ENCODE peak calls at places on chromosomes 3 and 15, in four cellular contexts. One of them, this sample, is unnamed.

GRCh38 chr15:100596792-100597191 is 5.2 kb downstream of the LINS1 start:
- ATAC-seq in RWPE2: peak
- ATAC-seq in naive thymus-derived CD4-positive, alpha-beta T cell: peak
- ATAC-seq in natural killer cell: peak
- ATAC-seq in this sample: peak

GRCh38 chr15:57184502-57184901 is 191.8 kb upstream of the CGNL1 start:
- ATAC-seq in RWPE2: no peak
- ATAC-seq in naive thymus-derived CD4-positive, alpha-beta T cell: no peak
- ATAC-seq in natural killer cell: no peak
- ATAC-seq in this sample: no peak

GRCh38 chr3:9808345-9809037 is 1.6 kb upstream of the TTLL3 start:
- ATAC-seq in RWPE2: peak
- ATAC-seq in naive thymus-derived CD4-positive, alpha-beta T cell: peak
- ATAC-seq in natural killer cell: peak
- ATAC-seq in this sample: peak

GRCh38 chr3:101888653-101889052 is 39.3 kb downstream of the NFKBIZ start:
- ATAC-seq in RWPE2: no peak
- ATAC-seq in naive thymus-derived CD4-positive, alpha-beta T cell: no peak
- ATAC-seq in natural killer cell: no peak
- ATAC-seq in this sample: no peak

GRCh38 chr3:14138109-14138877 is 13.4 kb downstream of the TMEM43 start:
- ATAC-seq in RWPE2: no peak
- ATAC-seq in naive thymus-derived CD4-positive, alpha-beta T cell: no peak
- ATAC-seq in natural killer cell: no peak
- ATAC-seq in this sample: peak

GRCh38 chr3:28982906-28983305 is 298.0 kb upstream of the RBMS3 start:
- ATAC-seq in RWPE2: no peak
- ATAC-seq in naive thymus-derived CD4-positive, alpha-beta T cell: no peak
- ATAC-seq in natural killer cell: no peak
- ATAC-seq in this sample: no peak

GRCh38 chr3:188417329-188417728 is 263.4 kb downstream of the LPP start:
- ATAC-seq in RWPE2: no peak
- ATAC-seq in naive thymus-derived CD4-positive, alpha-beta T cell: no peak
- ATAC-seq in natural killer cell: peak
- ATAC-seq in this sample: no peak

GRCh38 chr3:194184265-194184751 is 48.4 kb downstream of the HES1 start:
- ATAC-seq in RWPE2: no peak
- ATAC-seq in naive thymus-derived CD4-positive, alpha-beta T cell: no peak
- ATAC-seq in natural killer cell: no peak
- ATAC-seq in this sample: no peak

GRCh38 chr15:55552926-55553325 is 35.2 kb downstream of the PYGO1 start:
- ATAC-seq in RWPE2: no peak
- ATAC-seq in naive thymus-derived CD4-positive, alpha-beta T cell: no peak
- ATAC-seq in natural killer cell: no peak
- ATAC-seq in this sample: no peak

GRCh38 chr15:65630760-65631159 is 9.0 kb downstream of the SLC24A1 start:
- ATAC-seq in RWPE2: no peak
- ATAC-seq in naive thymus-derived CD4-positive, alpha-beta T cell: no peak
- ATAC-seq in natural killer cell: no peak
- ATAC-seq in this sample: peak

GRCh38 chr3:196165850-196166249 is 45.4 kb downstream of the ZDHHC19 start:
- ATAC-seq in RWPE2: no peak
- ATAC-seq in naive thymus-derived CD4-positive, alpha-beta T cell: no peak
- ATAC-seq in natural killer cell: no peak
- ATAC-seq in this sample: no peak

GRCh38 chr3:18127181-18127863 is 297.8 kb downstream of the SATB1 start:
- ATAC-seq in RWPE2: no peak
- ATAC-seq in naive thymus-derived CD4-positive, alpha-beta T cell: peak
- ATAC-seq in natural killer cell: no peak
- ATAC-seq in this sample: peak

GRCh38 chr3:115982121-115982520 is 358.8 kb downstream of the GAP43 start:
- ATAC-seq in RWPE2: no peak
- ATAC-seq in naive thymus-derived CD4-positive, alpha-beta T cell: no peak
- ATAC-seq in natural killer cell: no peak
- ATAC-seq in this sample: no peak

GRCh38 chr15:71448688-71449114 is 333.4 kb downstream of the THSD4 start:
- ATAC-seq in RWPE2: no peak
- ATAC-seq in naive thymus-derived CD4-positive, alpha-beta T cell: no peak
- ATAC-seq in natural killer cell: no peak
- ATAC-seq in this sample: no peak

GRCh38 chr3:12541625-12542024 is 3.7 kb downstream of the MKRN2OS start:
- ATAC-seq in RWPE2: no peak
- ATAC-seq in naive thymus-derived CD4-positive, alpha-beta T cell: no peak
- ATAC-seq in natural killer cell: no peak
- ATAC-seq in this sample: no peak

GRCh38 chr3:58116985-58117384 is 93.8 kb downstream of the DNASE1L3 start:
- ATAC-seq in RWPE2: no peak
- ATAC-seq in naive thymus-derived CD4-positive, alpha-beta T cell: no peak
- ATAC-seq in natural killer cell: no peak
- ATAC-seq in this sample: no peak

GRCh38 chr15:58486062-58486461 is 54.3 kb downstream of the LIPC start:
- ATAC-seq in RWPE2: no peak
- ATAC-seq in naive thymus-derived CD4-positive, alpha-beta T cell: no peak
- ATAC-seq in natural killer cell: no peak
- ATAC-seq in this sample: peak

GRCh38 chr3:32882603-32883025 is 64.8 kb downstream of the TRIM71 start:
- ATAC-seq in RWPE2: no peak
- ATAC-seq in naive thymus-derived CD4-positive, alpha-beta T cell: no peak
- ATAC-seq in natural killer cell: no peak
- ATAC-seq in this sample: peak

GRCh38 chr3:110070539-110070916 is 733.2 kb upstream of the DPPA4 start:
- ATAC-seq in RWPE2: no peak
- ATAC-seq in naive thymus-derived CD4-positive, alpha-beta T cell: no peak
- ATAC-seq in natural killer cell: no peak
- ATAC-seq in this sample: no peak

GRCh38 chr3:41208507-41208906 is 9.2 kb downstream of the CTNNB1 start:
- ATAC-seq in RWPE2: no peak
- ATAC-seq in naive thymus-derived CD4-positive, alpha-beta T cell: no peak
- ATAC-seq in natural killer cell: no peak
- ATAC-seq in this sample: no peak

GRCh38 chr3:54067060-54067459 is 55.3 kb upstream of the CACNA2D3 start:
- ATAC-seq in RWPE2: peak
- ATAC-seq in naive thymus-derived CD4-positive, alpha-beta T cell: no peak
- ATAC-seq in natural killer cell: no peak
- ATAC-seq in this sample: no peak

GRCh38 chr15:69979783-69980182 is 117.9 kb downstream of the TLE3 start:
- ATAC-seq in RWPE2: no peak
- ATAC-seq in naive thymus-derived CD4-positive, alpha-beta T cell: peak
- ATAC-seq in natural killer cell: no peak
- ATAC-seq in this sample: peak

GRCh38 chr15:63310646-63311045 is 33.2 kb downstream of the APH1B start:
- ATAC-seq in RWPE2: no peak
- ATAC-seq in naive thymus-derived CD4-positive, alpha-beta T cell: no peak
- ATAC-seq in natural killer cell: no peak
- ATAC-seq in this sample: no peak

This sample was measured in stimulated activated memory B cell treated with anti-CD40 and anti-IgM and Interleukin-4, amounts not matched to agents 10 μg/mL and 1 μg/mL and 100 μg/mL, for 72 hours.